ENCODE peak calls at places on chromosome 14, in four cellular contexts. One of them, this sample, is unnamed.

GRCh38 chr14:54000341-54000811 is 43.8 kb upstream of the BMP4 start:
- DNase-seq in body of pancreas: no peak
- DNase-seq in IMR-90: peak
- DNase-seq in cardiac muscle cell: peak
- DNase-seq in this sample: peak

GRCh38 chr14:69612759-69613145 is 1.4 kb downstream of the SUSD6 start:
- DNase-seq in IMR-90: no peak
- DNase-seq in body of pancreas: no peak
- DNase-seq in cardiac muscle cell: no peak
- DNase-seq in this sample: no peak

GRCh38 chr14:26872510-26872909 is 274.7 kb upstream of the NOVA1 start:
- DNase-seq in IMR-90: no peak
- DNase-seq in body of pancreas: peak
- DNase-seq in cardiac muscle cell: peak
- DNase-seq in this sample: no peak

GRCh38 chr14:68368850-68369249 is 424.0 kb downstream of the ZFP36L1 start:
- DNase-seq in IMR-90: no peak
- DNase-seq in cardiac muscle cell: no peak
- DNase-seq in body of pancreas: no peak
- DNase-seq in this sample: no peak

GRCh38 chr14:101130861-101131260 is 227.3 kb upstream of the RTL1 start:
- DNase-seq in cardiac muscle cell: no peak
- DNase-seq in IMR-90: no peak
- DNase-seq in body of pancreas: no peak
- DNase-seq in this sample: no peak

GRCh38 chr14:93674343-93674742 is 113.9 kb downstream of the PRIMA1 start:
- DNase-seq in body of pancreas: no peak
- DNase-seq in IMR-90: no peak
- DNase-seq in cardiac muscle cell: no peak
- DNase-seq in this sample: no peak

GRCh38 chr14:36517242-36518030 is 2.6 kb downstream of the NKX2-1 start:
- DNase-seq in cardiac muscle cell: no peak
- DNase-seq in IMR-90: no peak
- DNase-seq in body of pancreas: no peak
- DNase-seq in this sample: no peak

GRCh38 chr14:100894416-100894815 is 9.1 kb downstream of the RTL1 start:
- DNase-seq in body of pancreas: no peak
- DNase-seq in IMR-90: no peak
- DNase-seq in cardiac muscle cell: no peak
- DNase-seq in this sample: no peak

GRCh38 chr14:104392396-104393198 is 187.0 kb upstream of the C14orf180 start:
- DNase-seq in IMR-90: no peak
- DNase-seq in body of pancreas: no peak
- DNase-seq in cardiac muscle cell: no peak
- DNase-seq in this sample: no peak

GRCh38 chr14:57066887-57067513 is 201.7 kb downstream of the EXOC5 start:
- DNase-seq in IMR-90: peak
- DNase-seq in body of pancreas: peak
- DNase-seq in cardiac muscle cell: peak
- DNase-seq in this sample: peak

GRCh38 chr14:96205059-96205993 is 687 bp downstream of the BDKRB2 start:
- DNase-seq in body of pancreas: no peak
- DNase-seq in IMR-90: no peak
- DNase-seq in cardiac muscle cell: no peak
- DNase-seq in this sample: no peak

GRCh38 chr14:105294142-105294597 is 6.6 kb downstream of the BRF1 start:
- DNase-seq in body of pancreas: peak
- DNase-seq in cardiac muscle cell: peak
- DNase-seq in IMR-90: peak
- DNase-seq in this sample: peak

GRCh38 chr14:35046751-35047536 is 872 bp downstream of the FAM177A1 start:
- DNase-seq in IMR-90: peak
- DNase-seq in cardiac muscle cell: no peak
- DNase-seq in body of pancreas: peak
- DNase-seq in this sample: peak

GRCh38 chr14:55580401-55581010 is 499 bp downstream of the KTN1 start:
- DNase-seq in IMR-90: no peak
- DNase-seq in cardiac muscle cell: peak
- DNase-seq in body of pancreas: peak
- DNase-seq in this sample: no peak

GRCh38 chr14:21723431-21724045 is 49.9 kb upstream of the OR4E1 start:
- DNase-seq in cardiac muscle cell: peak
- DNase-seq in body of pancreas: no peak
- DNase-seq in IMR-90: no peak
- DNase-seq in this sample: peak

GRCh38 chr14:52902971-52903385 is 47.9 kb downstream of the FERMT2 start:
- DNase-seq in IMR-90: peak
- DNase-seq in cardiac muscle cell: peak
- DNase-seq in body of pancreas: no peak
- DNase-seq in this sample: peak

GRCh38 chr14:63499701-63500250 is 43.4 kb downstream of the PPP2R5E start:
- DNase-seq in body of pancreas: no peak
- DNase-seq in cardiac muscle cell: peak
- DNase-seq in IMR-90: peak
- DNase-seq in this sample: peak

GRCh38 chr14:53016491-53016890 is 65.6 kb upstream of the FERMT2 start:
- DNase-seq in IMR-90: peak
- DNase-seq in body of pancreas: no peak
- DNase-seq in cardiac muscle cell: no peak
- DNase-seq in this sample: peak

GRCh38 chr14:65304239-65304638 is 108.3 kb upstream of the FUT8 start:
- DNase-seq in cardiac muscle cell: no peak
- DNase-seq in body of pancreas: no peak
- DNase-seq in IMR-90: no peak
- DNase-seq in this sample: no peak

GRCh38 chr14:101589486-101590015 is 28.3 kb downstream of the DIO3 start:
- DNase-seq in cardiac muscle cell: no peak
- DNase-seq in body of pancreas: no peak
- DNase-seq in IMR-90: no peak
- DNase-seq in this sample: no peak

GRCh38 chr14:76917158-76917596 is 91.0 kb downstream of the LRRC74A start:
- DNase-seq in IMR-90: peak
- DNase-seq in cardiac muscle cell: peak
- DNase-seq in body of pancreas: peak
- DNase-seq in this sample: peak

GRCh38 chr14:76918751-76919421 is 92.7 kb downstream of the LRRC74A start:
- DNase-seq in body of pancreas: peak
- DNase-seq in IMR-90: peak
- DNase-seq in cardiac muscle cell: peak
- DNase-seq in this sample: peak

GRCh38 chr14:76917759-76918175 is 91.6 kb downstream of the LRRC74A start:
- DNase-seq in cardiac muscle cell: no peak
- DNase-seq in body of pancreas: peak
- DNase-seq in IMR-90: no peak
- DNase-seq in this sample: no peak

GRCh38 chr14:76919431-76919810 is 93.2 kb downstream of the LRRC74A start:
- DNase-seq in IMR-90: no peak
- DNase-seq in cardiac muscle cell: no peak
- DNase-seq in body of pancreas: peak
- DNase-seq in this sample: no peak

DNA sequence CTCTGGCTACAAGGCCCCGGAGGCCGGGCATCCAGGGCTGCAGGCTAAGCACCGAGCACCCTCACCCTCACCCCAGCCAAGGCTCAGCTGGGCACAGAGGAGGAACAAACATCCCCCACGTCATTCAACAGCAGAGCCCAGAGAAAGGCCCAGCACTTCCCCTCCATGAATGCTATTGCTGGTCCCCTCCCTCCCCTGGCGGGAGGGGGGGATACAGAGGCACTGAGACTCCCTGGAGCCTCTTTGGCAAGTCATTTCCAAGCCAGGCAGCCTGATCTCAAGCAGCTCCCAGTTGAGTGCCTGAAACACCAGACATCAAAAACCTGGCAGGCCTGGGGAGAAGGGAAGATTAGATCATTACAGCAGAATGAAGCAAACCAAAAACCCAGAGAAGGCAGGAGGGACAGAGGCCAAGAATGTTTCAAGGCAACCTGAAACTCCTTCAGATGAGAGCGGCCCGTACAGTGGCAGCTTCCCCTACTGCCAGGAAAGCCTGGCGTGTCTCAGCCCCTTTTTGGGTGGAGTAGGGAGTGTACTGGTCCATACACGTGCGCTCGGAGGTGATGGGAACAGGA is 92.1 kb downstream of the LRRC74A start:
- DNase-seq in cardiac muscle cell: peak
- DNase-seq in IMR-90: peak
- DNase-seq in body of pancreas: peak
- DNase-seq in this sample: peak
- H3K4me3 ChIP-seq in cardiac muscle cell: no peak
- H3K4me3 ChIP-seq in IMR-90: no peak
- H3K4me3 ChIP-seq in body of pancreas: no peak
- H3K4me3 ChIP-seq in this sample: no peak

GRCh38 chr14:103142031-103142430 is 18.8 kb downstream of the TNFAIP2 start:
- DNase-seq in IMR-90: no peak
- DNase-seq in body of pancreas: no peak
- DNase-seq in cardiac muscle cell: no peak
- DNase-seq in this sample: no peak

GRCh38 chr14:103143535-103143934 is 20.3 kb downstream of the TNFAIP2 start:
- DNase-seq in body of pancreas: no peak
- DNase-seq in cardiac muscle cell: peak
- DNase-seq in IMR-90: peak
- DNase-seq in this sample: peak

GRCh38 chr14:103142903-103143302 is 19.6 kb downstream of the TNFAIP2 start:
- DNase-seq in body of pancreas: no peak
- DNase-seq in IMR-90: no peak
- DNase-seq in cardiac muscle cell: no peak
- DNase-seq in this sample: no peak

GRCh38 chr14:103146141-103146709 is 23.0 kb downstream of the TNFAIP2 start:
- DNase-seq in cardiac muscle cell: no peak
- DNase-seq in body of pancreas: no peak
- DNase-seq in IMR-90: no peak
- DNase-seq in this sample: no peak

GRCh38 chr14:103144085-103144484 is 20.8 kb downstream of the TNFAIP2 start:
- DNase-seq in IMR-90: peak
- DNase-seq in cardiac muscle cell: peak
- DNase-seq in body of pancreas: no peak
- DNase-seq in this sample: peak
- H3K4me3 ChIP-seq in IMR-90: no peak
- H3K4me3 ChIP-seq in cardiac muscle cell: no peak
- H3K4me3 ChIP-seq in body of pancreas: no peak
- H3K4me3 ChIP-seq in this sample: no peak

DNA sequence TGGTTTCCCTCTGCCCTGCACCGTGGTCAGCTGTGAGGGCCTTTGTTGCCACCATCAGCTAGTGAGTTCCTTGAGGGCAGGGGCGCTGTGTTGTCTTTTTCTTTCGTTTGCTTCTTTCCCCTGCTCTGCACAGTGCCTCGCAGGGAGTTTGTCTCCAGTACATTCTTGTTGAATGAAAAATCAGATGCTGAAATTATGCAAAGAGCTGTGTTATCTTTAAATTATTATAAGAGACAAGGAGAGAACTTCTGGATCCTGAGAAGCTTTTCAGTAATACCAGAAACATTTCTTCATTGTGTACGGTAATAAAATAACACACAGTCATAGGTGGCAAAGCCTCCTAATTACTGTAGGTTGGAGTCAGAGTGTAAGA is 14.9 kb downstream of the EML1 start:
- DNase-seq in IMR-90: no peak
- DNase-seq in body of pancreas: no peak
- DNase-seq in cardiac muscle cell: no peak
- DNase-seq in this sample: peak
- H3K4me3 ChIP-seq in IMR-90: no peak
- H3K4me3 ChIP-seq in body of pancreas: no peak
- H3K4me3 ChIP-seq in cardiac muscle cell: no peak
- H3K4me3 ChIP-seq in this sample: no peak

DNA sequence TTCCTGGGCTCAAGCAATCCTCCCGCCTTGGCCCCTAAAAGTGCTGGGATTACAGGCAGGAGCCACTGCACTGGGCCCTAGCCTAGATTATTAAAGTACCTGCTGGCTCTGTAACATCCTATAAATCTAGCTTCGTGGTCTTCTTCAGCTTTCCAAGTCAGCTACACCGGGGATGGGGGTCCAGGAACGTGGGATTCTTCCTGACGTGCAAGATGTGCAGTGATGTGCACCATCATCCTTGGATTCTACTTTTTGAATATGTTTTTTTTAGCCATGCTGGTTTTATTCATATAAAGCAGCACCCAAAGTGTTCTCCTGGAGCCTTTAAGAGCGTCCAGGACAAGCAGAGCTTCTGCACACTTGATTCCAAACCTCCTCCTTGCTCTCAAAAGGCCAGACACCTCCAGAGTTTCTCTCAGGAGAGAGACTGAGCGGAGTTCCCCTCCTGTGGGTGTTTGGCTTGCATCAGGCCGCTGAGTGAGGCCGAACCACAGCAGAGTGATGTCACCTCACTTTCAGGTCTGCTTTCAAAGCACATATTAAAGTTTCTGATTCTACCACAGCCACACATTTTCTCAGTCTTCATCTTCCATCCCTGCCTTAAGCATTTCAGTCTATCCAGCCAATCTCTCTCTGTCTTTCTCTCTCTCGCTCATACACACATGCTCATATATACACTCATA is 33.4 kb downstream of the VCPKMT start:
- DNase-seq in cardiac muscle cell: no peak
- DNase-seq in body of pancreas: no peak
- DNase-seq in IMR-90: peak
- DNase-seq in this sample: peak
- H3K4me3 ChIP-seq in cardiac muscle cell: no peak
- H3K4me3 ChIP-seq in body of pancreas: no peak
- H3K4me3 ChIP-seq in IMR-90: no peak
- H3K4me3 ChIP-seq in this sample: no peak

GRCh38 chr14:29851397-29851796 is 76.2 kb downstream of the PRKD1 start:
- DNase-seq in body of pancreas: no peak
- DNase-seq in cardiac muscle cell: peak
- DNase-seq in IMR-90: no peak
- DNase-seq in this sample: peak

GRCh38 chr14:29842228-29842627 is 85.4 kb downstream of the PRKD1 start:
- DNase-seq in cardiac muscle cell: no peak
- DNase-seq in IMR-90: no peak
- DNase-seq in body of pancreas: no peak
- DNase-seq in this sample: no peak

DNA sequence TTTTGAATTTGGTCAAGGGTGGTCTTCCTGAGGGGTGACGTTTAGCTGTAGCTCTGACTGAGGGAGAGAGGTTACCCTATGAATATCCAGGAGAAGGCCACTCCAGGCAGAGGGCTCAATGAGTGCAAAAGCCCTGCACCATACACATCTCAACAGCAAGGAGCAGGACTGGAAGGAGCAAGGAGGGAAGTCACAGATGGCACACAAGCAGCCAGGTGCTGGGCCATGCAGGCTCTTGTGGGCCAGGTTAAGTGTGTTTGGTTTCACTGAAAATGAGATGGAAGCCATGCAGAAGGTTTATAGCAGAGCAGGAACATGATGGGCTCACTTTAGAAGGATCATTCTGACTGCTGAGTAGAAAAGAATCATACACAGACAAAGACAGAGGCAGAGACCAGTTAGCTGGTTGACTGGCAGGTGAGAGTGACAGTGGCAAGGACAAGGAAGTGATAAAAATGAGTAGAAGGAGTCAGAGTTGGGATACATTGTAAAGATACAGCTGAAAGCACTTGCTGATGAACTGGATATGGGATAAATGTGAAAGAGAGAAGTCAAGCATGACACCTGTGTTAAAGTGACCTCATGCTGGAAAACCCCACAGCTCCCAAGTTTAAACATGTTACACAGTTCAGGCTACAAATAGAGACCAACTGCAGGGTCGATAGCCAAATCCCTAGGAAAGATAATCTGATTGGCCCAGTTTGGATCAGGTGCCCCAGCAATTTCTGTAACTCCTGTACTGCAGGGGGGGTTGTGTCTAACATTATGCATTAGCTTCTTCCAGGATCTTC is 81.1 kb downstream of the PRKD1 start:
- DNase-seq in IMR-90: peak
- DNase-seq in body of pancreas: peak
- DNase-seq in cardiac muscle cell: no peak
- DNase-seq in this sample: peak
- H3K4me3 ChIP-seq in IMR-90: no peak
- H3K4me3 ChIP-seq in body of pancreas: no peak
- H3K4me3 ChIP-seq in cardiac muscle cell: no peak
- H3K4me3 ChIP-seq in this sample: no peak